ENCODE peak calls at places on chromosome X, in seven cellular contexts. L is Karpas-422; P is activated CD4-positive, alpha-beta T cell treated with anti-CD3 and anti-CD28 coated beads for 1 hour; V is lower lobe of right lung; A is CD8-positive, alpha-beta memory T cell; K is D341Med; R is effector memory CD8-positive, alpha-beta T cell. Q is an unnamed sample.

GRCh38 chrX:109299091-109299490 is 182.8 kb downstream of the GUCY2F start:
- DNase-seq in L (no peak), P (no peak), V (no peak), A (no peak), K (no peak), R (no peak), Q (no peak)

GRCh38 chrX:103614999-103615398 is 7.2 kb downstream of the TCEAL3 start:
- DNase-seq in L (no peak), P (no peak), V (no peak), A (no peak), K (no peak), R (no peak), Q (no peak)

GRCh38 chrX:40154853-40155616 is 57.3 kb upstream of the BCOR start:
- DNase-seq in L (no peak), P (no peak), V (peak), A (no peak), K (peak), R (no peak), Q (peak)

GRCh38 chrX:17812763-17813162 is 48.3 kb downstream of the RAI2 start:
- DNase-seq in L (peak), P (no peak), V (no peak), A (no peak), K (peak), R (no peak), Q (peak)

GRCh38 chrX:43745938-43746721 is 90.0 kb downstream of the MAOA start:
- DNase-seq in L (no peak), P (no peak), V (no peak), A (no peak), K (no peak), R (no peak), Q (no peak)

GRCh38 chrX:19544693-19545305 is 29.5 kb upstream of the MAP3K15 start:
- DNase-seq in L (peak), P (no peak), V (no peak), A (no peak), K (peak), R (peak), Q (peak)

GRCh38 chrX:40169193-40170086 is 71.7 kb upstream of the BCOR start:
- DNase-seq in L (peak), P (peak), V (peak), A (peak), K (no peak), R (peak), Q (peak)

GRCh38 chrX:76064825-76065224 is 108.0 kb upstream of the PBDC1 start:
- DNase-seq in L (no peak), P (no peak), V (no peak), A (no peak), K (no peak), R (no peak), Q (no peak)

GRCh38 chrX:30308263-30309138 is 689 bp downstream of the NR0B1 start:
- DNase-seq in L (no peak), P (no peak), V (peak), A (no peak), K (no peak), R (no peak), Q (peak)

GRCh38 chrX:34555481-34555880 is 101.6 kb downstream of the TMEM47 start:
- DNase-seq in L (no peak), P (no peak), V (no peak), A (no peak), K (no peak), R (no peak), Q (no peak)

GRCh38 chrX:10496345-10496965 is 123.9 kb downstream of the MID1 start:
- DNase-seq in L (no peak), P (no peak), V (no peak), A (no peak), K (no peak), R (no peak), Q (peak)

Q was measured in SK-MEL-5.